ENCODE peak calls at places on chromosomes 2 and 18, in seven cellular contexts. E, I, M, Q, K, Y and B are unnamed samples.

GRCh38 chr2:100956081-100956480 is 46.0 kb upstream of the RPL31 start:
- DNase-seq in I (no peak), K (no peak), Y (no peak), Q (no peak), M (no peak), E (no peak), B (no peak)

GRCh38 chr2:239375278-239376061 is 25.4 kb downstream of the HDAC4 start:
- DNase-seq in Q (peak), I (no peak), E (no peak), Y (no peak), K (no peak), M (no peak), B (no peak)

GRCh38 chr2:227482638-227483340 is 10.8 kb downstream of the AGFG1 start:
- DNase-seq in K (no peak), M (no peak), Q (no peak), E (no peak), Y (no peak), I (no peak), B (no peak)

GRCh38 chr18:36302676-36303075 is 5.2 kb downstream of the FHOD3 start:
- DNase-seq in I (no peak), Q (no peak), Y (peak), K (peak), M (no peak), E (no peak), B (no peak)

GRCh38 chr2:76316691-76317090 is 606.0 kb upstream of the GCFC2 start:
- DNase-seq in E (no peak), I (no peak), Y (no peak), Q (no peak), M (no peak), K (no peak), B (no peak)

GRCh38 chr2:157244691-157245090 is 12.8 kb upstream of the GALNT5 start:
- DNase-seq in Q (no peak), K (no peak), Y (no peak), M (no peak), I (no peak), E (no peak), B (no peak)

GRCh38 chr2:50650398-50650810 is 381.5 kb downstream of the NRXN1 start:
- DNase-seq in Q (no peak), I (no peak), M (no peak), K (no peak), Y (no peak), E (no peak), B (no peak)

GRCh38 chr2:234427081-234428058 is 69.5 kb downstream of the ARL4C start:
- DNase-seq in I (peak), Y (peak), Q (no peak), K (peak), E (no peak), M (no peak), B (no peak)

GRCh38 chr2:236621786-236622185 is 52.2 kb downstream of the ACKR3 start:
- DNase-seq in Y (no peak), E (no peak), M (no peak), I (no peak), Q (no peak), K (no peak), B (no peak)

GRCh38 chr2:25290811-25291510 is 50.8 kb downstream of the DNMT3A start:
- DNase-seq in E (no peak), M (no peak), K (peak), Q (no peak), I (no peak), Y (no peak), B (no peak)

GRCh38 chr2:48715956-48716355 is 39.6 kb downstream of the LHCGR start:
- DNase-seq in M (no peak), K (peak), Y (peak), Q (peak), E (no peak), I (no peak), B (no peak)

GRCh38 chr18:37282386-37283037 is 283.1 kb downstream of the CELF4 start:
- DNase-seq in E (no peak), I (peak), K (peak), Y (no peak), M (no peak), Q (no peak), B (no peak)

GRCh38 chr2:131123192-131123591 is 18.1 kb downstream of the PLEKHB2 start:
- DNase-seq in K (no peak), E (no peak), M (no peak), Y (no peak), Q (no peak), I (no peak), B (no peak)

GRCh38 chr18:74669136-74669798 is 71.6 kb downstream of the ZNF407 start:
- DNase-seq in Q (no peak), K (no peak), E (no peak), M (no peak), I (no peak), Y (no peak), B (no peak)

GRCh38 chr2:206987810-206988209 is 48.5 kb downstream of the CPO start:
- DNase-seq in E (no peak), M (no peak), K (no peak), I (no peak), Q (no peak), Y (no peak), B (no peak)

GRCh38 chr18:23883277-23883790 is 131.2 kb upstream of the TTC39C start:
- DNase-seq in K (no peak), Y (no peak), M (no peak), I (no peak), E (no peak), Q (peak), B (no peak)

GRCh38 chr2:177604291-177605065 is 211.9 kb downstream of the AGPS start:
- DNase-seq in M (no peak), Q (peak), Y (peak), K (peak), E (no peak), I (peak), B (no peak)

GRCh38 chr2:182650704-182651103 is 65.4 kb upstream of the DNAJC10 start:
- DNase-seq in M (no peak), Q (peak), E (peak), I (no peak), Y (peak), K (peak), B (no peak)

GRCh38 chr2:239930871-239931771 is 94.0 kb downstream of the NDUFA10 start:
- DNase-seq in E (no peak), Q (no peak), K (no peak), M (no peak), I (no peak), Y (no peak), B (peak)

GRCh38 chr18:79697976-79698375 is 18.4 kb downstream of the CTDP1 start:
- DNase-seq in E (no peak), M (no peak), Q (no peak), Y (no peak), I (no peak), K (no peak), B (no peak)

GRCh38 chr2:193793914-193794313 is 1599.2 kb upstream of the TMEFF2 start:
- DNase-seq in K (peak), I (no peak), E (no peak), Y (peak), M (no peak), Q (peak), B (no peak)

GRCh38 chr18:70620837-70621612 is 332.2 kb downstream of the SOCS6 start:
- DNase-seq in K (no peak), Q (no peak), E (no peak), I (no peak), M (no peak), Y (no peak), B (no peak)

GRCh38 chr2:179655627-179656026 is 205.8 kb downstream of the ZNF385B start:
- DNase-seq in K (peak), Y (peak), E (no peak), I (no peak), M (no peak), Q (peak), B (no peak)

GRCh38 chr2:119308793-119309330 is 57.8 kb downstream of the C2orf76 start:
- DNase-seq in E (no peak), K (no peak), I (no peak), M (no peak), Y (no peak), Q (no peak), B (no peak)

GRCh38 chr2:54708584-54709340 is 14.7 kb upstream of the EML6 start:
- DNase-seq in E (no peak), Y (no peak), K (no peak), I (peak), Q (no peak), M (peak), B (no peak)

GRCh38 chr2:205539603-205540002 is 142.7 kb upstream of the NRP2 start:
- DNase-seq in M (no peak), Q (no peak), E (no peak), K (no peak), I (no peak), Y (no peak), B (no peak)
- TF ChIP-seq CTCF in M (no peak), Q (no peak), E (no peak), K (no peak), I (no peak), Y (no peak), B (no peak)

DNA sequence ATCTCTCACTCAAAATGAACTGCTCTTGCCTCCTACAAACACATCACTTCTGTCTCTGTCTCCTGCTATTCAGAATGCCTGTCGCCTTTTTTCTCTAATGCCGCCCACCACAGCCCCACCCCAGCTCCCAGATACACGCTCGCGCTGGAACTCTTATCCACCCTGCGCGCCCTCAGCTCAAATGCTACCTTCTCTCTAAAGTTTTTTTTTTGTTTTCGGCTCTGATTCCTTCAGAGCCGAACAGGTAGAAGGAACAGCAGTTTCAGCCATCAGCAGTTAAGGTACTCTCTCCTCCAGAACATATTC is 3.9 kb upstream of the SOS1 start:
- DNase-seq in Y (no peak), I (no peak), E (no peak), M (no peak), K (no peak), Q (no peak), B (no peak)
- TF ChIP-seq CTCF in Y (no peak), I (no peak), E (no peak), M (no peak), K (no peak), Q (no peak), B (no peak)

GRCh38 chr2:211085056-211085680 is 528.8 kb downstream of the CPS1 start:
- DNase-seq in K (peak), Q (peak), M (no peak), E (no peak), I (peak), Y (peak), B (no peak)
- TF ChIP-seq CTCF in K (peak), Q (peak), M (peak), E (peak), I (peak), Y (peak), B (peak)

GRCh38 chr2:70357076-70358071 is 55.5 kb upstream of the FAM136A start:
- DNase-seq in M (no peak), K (peak), Q (no peak), E (no peak), Y (no peak), I (no peak), B (no peak)
- TF ChIP-seq CTCF in M (no peak), K (no peak), Q (no peak), E (no peak), Y (no peak), I (no peak), B (no peak)

GRCh38 chr18:55425698-55426097 is 162.3 kb downstream of the TCF4 start:
- DNase-seq in E (no peak), M (no peak), Q (no peak), Y (no peak), I (no peak), K (no peak), B (no peak)
- TF ChIP-seq CTCF in E (no peak), M (no peak), Q (no peak), Y (no peak), I (no peak), K (no peak), B (no peak)

DNA sequence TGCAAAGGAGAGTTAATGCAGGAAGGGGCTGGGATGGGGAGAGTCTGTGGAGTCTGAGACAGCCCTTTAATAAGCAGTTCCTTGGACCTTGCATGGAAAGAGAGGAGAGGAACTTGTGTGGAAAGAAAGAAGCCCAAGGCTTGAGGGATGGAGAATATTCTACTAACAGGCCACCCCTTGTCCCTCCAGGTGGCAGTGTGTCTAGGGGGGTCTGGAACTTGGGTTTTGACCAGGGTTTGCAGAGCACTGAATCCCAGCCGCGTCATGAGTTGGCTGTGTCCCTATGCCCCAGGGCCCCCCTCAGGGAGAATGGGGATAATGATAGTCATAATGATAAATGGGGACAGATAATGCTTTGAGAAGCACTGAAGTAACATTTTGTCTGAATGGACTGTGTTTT is 15.0 kb downstream of the TCF7L1 start:
- DNase-seq in E (no peak), Q (no peak), M (no peak), Y (no peak), K (no peak), I (no peak), B (no peak)
- TF ChIP-seq CTCF in E (no peak), Q (no peak), M (no peak), Y (no peak), K (no peak), I (no peak), B (no peak)

DNA sequence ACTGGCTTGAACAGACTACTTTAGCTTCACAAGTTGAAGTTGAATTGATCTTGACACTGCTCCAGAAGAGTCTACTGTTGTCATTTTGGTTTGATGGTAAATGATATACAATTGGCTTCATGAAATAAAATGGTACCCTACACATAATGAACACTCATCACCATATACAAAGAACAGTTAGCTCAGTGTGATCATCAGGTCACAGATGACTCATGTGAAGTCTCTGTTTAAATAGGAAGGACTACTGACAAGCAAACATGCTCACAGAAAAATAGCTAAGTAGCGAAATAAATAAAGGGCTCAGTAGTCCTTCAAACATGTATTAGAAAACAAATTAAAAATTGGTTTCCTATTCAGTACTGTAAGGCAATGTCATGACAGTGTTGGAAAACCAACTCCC is 96.2 kb downstream of the MEIS1 start:
- DNase-seq in M (no peak), E (no peak), I (no peak), K (no peak), Q (no peak), Y (no peak), B (no peak)
- TF ChIP-seq CTCF in M (no peak), E (no peak), I (no peak), K (no peak), Q (no peak), Y (no peak), B (no peak)

DNA sequence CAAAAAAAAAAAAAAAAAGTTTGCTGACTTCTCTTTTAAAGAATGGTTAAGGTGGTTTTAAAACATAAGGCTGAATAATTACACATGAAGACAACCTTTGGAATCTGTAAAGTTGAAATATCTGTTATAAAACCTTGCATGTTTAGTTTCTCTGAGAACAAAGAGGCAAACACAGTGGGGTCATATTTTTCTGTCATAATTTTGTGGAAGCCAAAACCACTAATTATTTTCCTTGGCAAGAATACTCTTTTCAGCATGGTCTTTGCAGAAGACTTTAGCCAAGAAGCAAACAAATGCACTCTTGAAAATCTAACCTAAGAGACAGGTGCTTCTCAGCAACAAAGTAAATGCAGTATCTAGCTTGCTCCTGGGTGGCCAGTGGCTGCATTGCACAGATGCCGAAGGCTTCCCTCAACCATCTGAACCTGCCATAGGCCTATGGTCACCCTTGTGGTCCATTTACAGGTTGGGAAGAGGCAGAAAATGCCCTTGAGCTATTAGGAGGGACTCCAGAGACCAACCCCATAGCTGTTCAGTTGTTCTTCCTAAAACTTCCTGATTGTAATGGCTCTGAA is 44.8 kb downstream of the ZAP70 start:
- DNase-seq in Y (peak), Q (no peak), K (no peak), E (no peak), M (no peak), I (no peak), B (no peak)
- TF ChIP-seq CTCF in Y (no peak), Q (no peak), K (no peak), E (no peak), M (no peak), I (no peak), B (no peak)

DNA sequence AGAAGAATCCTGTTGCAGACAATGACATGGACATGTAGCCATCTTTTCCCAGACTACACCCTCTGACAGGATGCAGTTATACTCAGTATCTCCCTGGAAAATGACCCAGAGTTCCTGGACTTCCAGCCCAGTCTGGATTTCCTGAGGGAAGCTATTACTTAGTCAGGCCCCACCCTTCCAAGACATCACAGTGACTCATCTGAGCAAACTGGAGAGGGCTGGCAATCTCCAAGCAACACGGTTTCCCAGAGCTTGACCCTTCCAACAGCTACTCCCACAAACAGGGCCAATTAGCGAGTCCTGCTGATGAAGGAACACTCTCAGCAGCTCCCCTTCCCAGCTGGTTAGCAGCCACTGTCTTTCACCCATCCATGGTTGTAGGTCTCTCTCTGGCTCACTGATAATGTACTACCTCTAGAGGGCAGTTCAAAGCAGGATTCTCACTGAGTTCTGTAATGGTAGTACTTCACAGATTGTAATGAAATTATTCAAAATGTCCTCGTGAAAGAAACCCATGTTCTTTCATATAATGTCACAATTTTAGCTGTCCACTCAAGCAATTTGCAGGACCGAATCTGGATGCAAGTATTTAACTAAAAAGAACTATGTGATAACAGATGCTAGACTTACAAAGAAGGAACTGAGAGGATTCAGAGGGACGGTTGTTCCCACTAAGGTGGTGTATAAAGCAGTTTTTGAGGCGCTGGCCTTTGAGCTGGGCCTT is 110.2 kb downstream of the MDH1 start:
- DNase-seq in Q (peak), Y (peak), K (peak), I (peak), M (peak), E (no peak), B (no peak)
- TF ChIP-seq CTCF in Q (peak), Y (peak), K (peak), I (peak), M (peak), E (peak), B (no peak)